ENCODE peak calls at places on chromosomes 12 and 14, in eight cellular contexts. O is GM04504; B is stimulated activated CD4-positive, alpha-beta T cell treated with anti-CD3 and anti-CD28 coated beads, Interleukin-4, amount 100 ng/mL, for 48 hours; U is cerebellar cortex; R is GM12891; G is SIG-M5; Z is AG10803; M is activated naive CD4-positive, alpha-beta T cell. L is an unnamed sample.
A peak's percentile ranks its signal among the peaks of the same experiment; 100 is the strongest.

GRCh38 chr12:27651201-27651600 is 45.0 kb upstream of the REP15 start:
- DNase-seq in O (no peak), B (no peak), U (no peak), R (no peak), G (no peak), Z (peak; percentile 18), M (no peak), L (no peak)

GRCh38 chr12:98373019-98373554 is 142.3 kb upstream of the TMPO start:
- DNase-seq in O (peak; percentile 14), B (no peak), U (peak; percentile 34), R (no peak), G (no peak), Z (peak; percentile 46), M (no peak), L (peak; percentile 84)

GRCh38 chr12:80954857-80955520 is 17.3 kb upstream of the LIN7A start:
- DNase-seq in O (no peak), B (no peak), U (no peak), R (no peak), G (no peak), Z (no peak), M (no peak), L (peak; percentile 20)

GRCh38 chr12:108724054-108724889 is 7.0 kb downstream of the CORO1C start:
- DNase-seq in O (no peak), B (no peak), U (no peak), R (no peak), G (no peak), Z (peak; percentile 45), M (no peak), L (peak; percentile 39)

GRCh38 chr14:90674043-90674670 is 142.1 kb downstream of the TTC7B start:
- DNase-seq in O (no peak), B (no peak), U (peak; percentile 78), R (no peak), G (no peak), Z (no peak), M (no peak), L (no peak)

GRCh38 chr12:6735448-6736191 is 11.8 kb downstream of the COPS7A start:
- DNase-seq in O (peak; percentile 32), B (no peak), U (peak; percentile 89), R (peak; percentile 48), G (no peak), Z (peak; percentile 72), M (no peak), L (peak; percentile 60)

GRCh38 chr14:100545359-100545758 is 41.9 kb downstream of the BEGAIN start:
- DNase-seq in O (no peak), B (no peak), U (no peak), R (no peak), G (no peak), Z (no peak), M (no peak), L (no peak)

GRCh38 chr12:65556676-65557424 is 267.4 kb upstream of the HMGA2 start:
- DNase-seq in O (no peak), B (peak; percentile 53), U (peak; percentile 86), R (peak; percentile 60), G (no peak), Z (peak; percentile 75), M (peak; percentile 39), L (peak; percentile 91)

GRCh38 chr14:104772707-104773504 is 20.0 kb downstream of the SIVA1 start:
- DNase-seq in O (no peak), B (no peak), U (no peak), R (no peak), G (no peak), Z (no peak), M (no peak), L (no peak)

GRCh38 chr14:63654346-63654745 is 12.7 kb upstream of the WDR89 start:
- DNase-seq in O (peak; percentile 32), B (no peak), U (no peak), R (no peak), G (no peak), Z (peak; percentile 83), M (no peak), L (no peak)

GRCh38 chr12:52264435-52264825 is 10.0 kb upstream of the KRT86 start:
- DNase-seq in O (no peak), B (no peak), U (no peak), R (no peak), G (no peak), Z (no peak), M (no peak), L (no peak)

GRCh38 chr14:101501341-101501740 is 60.0 kb upstream of the DIO3 start:
- DNase-seq in O (no peak), B (no peak), U (no peak), R (no peak), G (no peak), Z (no peak), M (no peak), L (no peak)

GRCh38 chr12:130970165-130970907 is 16.6 kb downstream of the ADGRD1 start:
- DNase-seq in O (no peak), B (no peak), U (no peak), R (no peak), G (no peak), Z (no peak), M (no peak), L (no peak)

GRCh38 chr12:54463034-54463433 is 10.4 kb downstream of the GTSF1 start:
- DNase-seq in O (peak; percentile 81), B (no peak), U (no peak), R (no peak), G (peak; percentile 79), Z (peak; percentile 93), M (no peak), L (no peak)

GRCh38 chr14:105890474-105891220 is 364.3 kb downstream of the TMEM121 start:
- DNase-seq in O (no peak), B (no peak), U (no peak), R (no peak), G (no peak), Z (no peak), M (no peak), L (no peak)

GRCh38 chr12:41188841-41189394 is 798 bp downstream of the PDZRN4 start:
- DNase-seq in O (no peak), B (no peak), U (no peak), R (no peak), G (no peak), Z (no peak), M (no peak), L (no peak)

GRCh38 chr14:49999216-49999761 is 106.4 kb downstream of the ARF6 start:
- DNase-seq in O (no peak), B (peak; percentile 77), U (peak; percentile 53), R (peak; percentile 53), G (peak; percentile 4), Z (peak; percentile 84), M (no peak), L (peak; percentile 95)

GRCh38 chr12:2891240-2892053 is 756 bp downstream of the TULP3 start:
- DNase-seq in O (no peak), B (peak; percentile 10), U (peak; percentile 69), R (peak; percentile 25), G (no peak), Z (peak; percentile 69), M (peak; percentile 24), L (peak; percentile 67)

GRCh38 chr14:39217214-39217879 is 16.4 kb upstream of the MIA2 start:
- DNase-seq in O (no peak), B (no peak), U (no peak), R (no peak), G (no peak), Z (no peak), M (no peak), L (no peak)

GRCh38 chr12:54595471-54595870 is 7.0 kb upstream of the PPP1R1A start:
- DNase-seq in O (no peak), B (no peak), U (no peak), R (no peak), G (no peak), Z (no peak), M (no peak), L (no peak)

GRCh38 chr12:91896725-91897515 is 248.7 kb downstream of the BTG1 start:
- DNase-seq in O (no peak), B (no peak), U (peak; percentile 97), R (no peak), G (no peak), Z (peak; percentile 62), M (no peak), L (no peak)

GRCh38 chr12:102567031-102567985 is 86.9 kb upstream of the IGF1 start:
- DNase-seq in O (peak; percentile 58), B (no peak), U (no peak), R (no peak), G (no peak), Z (peak; percentile 92), M (no peak), L (peak; percentile 66)

GRCh38 chr12:52019123-52019770 is 12.5 kb downstream of the TAMALIN start:
- DNase-seq in O (no peak), B (no peak), U (no peak), R (no peak), G (no peak), Z (no peak), M (no peak), L (no peak)

GRCh38 chr14:99575043-99576023 is 28.7 kb downstream of the CCDC85C start:
- DNase-seq in O (no peak), B (no peak), U (no peak), R (no peak), G (no peak), Z (peak; percentile 43), M (no peak), L (peak; percentile 50)